ENCODE peak calls at places on chromosome 12, in seven cellular contexts. B, A, R, S, W, L and N are unnamed samples.

GRCh38 chr12:100675432-100675831 is 101.9 kb downstream of the GAS2L3 start:
- DNase-seq in B (peak; percentile 44), A (no peak), R (no peak), S (peak; percentile 64), W (no peak), L (peak; percentile 49), N (no peak)

GRCh38 chr12:48159976-48160525 is 2.7 kb upstream of the ASB8 start:
- DNase-seq in B (no peak), A (no peak), R (no peak), S (no peak), W (no peak), L (no peak), N (no peak)

GRCh38 chr12:125651625-125652024 is 586.4 kb downstream of the AACS start:
- DNase-seq in B (no peak), A (no peak), R (no peak), S (no peak), W (no peak), L (no peak), N (no peak)

GRCh38 chr12:52018448-52019122 is 11.8 kb downstream of the TAMALIN start:
- DNase-seq in B (no peak), A (no peak), R (no peak), S (no peak), W (no peak), L (no peak), N (no peak)

GRCh38 chr12:52186135-52186840 is 5.5 kb downstream of the KRT80 start:
- DNase-seq in B (no peak), A (no peak), R (no peak), S (peak; percentile 86), W (no peak), L (no peak), N (no peak)

GRCh38 chr12:94649349-94650142 is 811 bp downstream of the TMCC3 start:
- DNase-seq in B (peak; percentile 30), A (peak; percentile 45), R (peak; percentile 75), S (peak; percentile 25), W (no peak), L (peak; percentile 40), N (peak; percentile 32)

GRCh38 chr12:133233993-133234564 is 1.6 kb downstream of the ANHX start:
- DNase-seq in B (no peak), A (no peak), R (no peak), S (no peak), W (no peak), L (no peak), N (no peak)

GRCh38 chr12:131229426-131230339 is 276.0 kb downstream of the ADGRD1 start:
- DNase-seq in B (no peak), A (no peak), R (peak; percentile 45), S (no peak), W (no peak), L (peak; percentile 33), N (no peak)

GRCh38 chr12:2113501-2113912 is 60.7 kb downstream of the CACNA1C start:
- DNase-seq in B (no peak), A (no peak), R (no peak), S (no peak), W (no peak), L (no peak), N (no peak)

GRCh38 chr12:42196728-42197603 is 41.1 kb downstream of the YAF2 start:
- DNase-seq in B (no peak), A (no peak), R (no peak), S (no peak), W (no peak), L (no peak), N (no peak)

GRCh38 chr12:68001486-68002466 is 12.5 kb downstream of the IFNG-AS1 start:
- DNase-seq in B (no peak), A (no peak), R (no peak), S (peak; percentile 9), W (no peak), L (no peak), N (no peak)

GRCh38 chr12:121626853-121627623 is 708 bp downstream of the ORAI1 start:
- DNase-seq in B (peak; percentile 61), A (peak; percentile 84), R (peak; percentile 62), S (peak; percentile 87), W (peak; percentile 24), L (peak; percentile 46), N (peak; percentile 89)

GRCh38 chr12:110687770-110688169 is 1.1 kb downstream of the HVCN1 start:
- DNase-seq in B (no peak), A (no peak), R (no peak), S (no peak), W (no peak), L (no peak), N (no peak)

GRCh38 chr12:42962384-42962783 is 372.8 kb upstream of the PRICKLE1 start:
- DNase-seq in B (no peak), A (no peak), R (no peak), S (no peak), W (no peak), L (no peak), N (no peak)

GRCh38 chr12:14989790-14990189 is 16.9 kb downstream of the PDE6H start:
- DNase-seq in B (no peak), A (no peak), R (no peak), S (no peak), W (no peak), L (no peak), N (no peak)

GRCh38 chr12:118307069-118307954 is 65.4 kb downstream of the TAOK3 start:
- DNase-seq in B (no peak), A (no peak), R (no peak), S (peak; percentile 91), W (no peak), L (peak; percentile 20), N (no peak)

GRCh38 chr12:130330685-130331084 is 7.0 kb upstream of the PIWIL1 start:
- DNase-seq in B (no peak), A (no peak), R (no peak), S (no peak), W (no peak), L (no peak), N (no peak)

GRCh38 chr12:109551108-109551507 is 22.2 kb downstream of the MMAB start:
- DNase-seq in B (no peak), A (no peak), R (no peak), S (no peak), W (no peak), L (no peak), N (no peak)

GRCh38 chr12:68856510-68856909 is 48.5 kb downstream of the MDM2 start:
- DNase-seq in B (no peak), A (no peak), R (no peak), S (no peak), W (no peak), L (no peak), N (no peak)

GRCh38 chr12:107066686-107067085 is 26.7 kb downstream of the CRY1 start:
- DNase-seq in B (no peak), A (no peak), R (no peak), S (no peak), W (no peak), L (no peak), N (no peak)

GRCh38 chr12:62885242-62885641 is 49.7 kb downstream of the PPM1H start:
- DNase-seq in B (no peak), A (no peak), R (no peak), S (no peak), W (no peak), L (no peak), N (no peak)

GRCh38 chr12:106455100-106455499 is 97.6 kb downstream of the POLR3B start:
- DNase-seq in B (no peak), A (no peak), R (no peak), S (no peak), W (no peak), L (no peak), N (no peak)

GRCh38 chr12:131959641-131960589 is 10.2 kb downstream of the EP400 start:
- DNase-seq in B (no peak), A (no peak), R (no peak), S (no peak), W (no peak), L (peak; percentile 74), N (no peak)

GRCh38 chr12:109777544-109777943 is 55.7 kb downstream of the TRPV4 start:
- DNase-seq in B (no peak), A (no peak), R (no peak), S (peak; percentile 7), W (no peak), L (peak; percentile 48), N (no peak)

GRCh38 chr12:144650-145284 is 69.2 kb downstream of the SLC6A12 start:
- DNase-seq in B (no peak), A (no peak), R (no peak), S (no peak), W (no peak), L (no peak), N (no peak)

GRCh38 chr12:69102856-69103255 is 136.5 kb upstream of the CPSF6 start:
- DNase-seq in B (peak; percentile 29), A (no peak), R (no peak), S (no peak), W (no peak), L (no peak), N (no peak)

GRCh38 chr12:132397152-132397933 is 68.0 kb upstream of the GALNT9 start:
- DNase-seq in B (peak; percentile 9), A (no peak), R (peak; percentile 13), S (no peak), W (no peak), L (no peak), N (no peak)

GRCh38 chr12:65895031-65895430 is 70.7 kb downstream of the HMGA2 start:
- DNase-seq in B (no peak), A (no peak), R (no peak), S (no peak), W (no peak), L (no peak), N (no peak)
- H3K4me1 ChIP-seq in B (peaks cover 17% of the 10 kb centered on the region), A (no peaks in the 10 kb centered on the region), R (no peaks in the 10 kb centered on the region), S (peaks cover 19% of the 10 kb centered on the region), W (peaks cover 2% of the 10 kb centered on the region), L (peaks cover 7% of the 10 kb centered on the region), N (no peaks in the 10 kb centered on the region)

GRCh38 chr12:124567673-124568373 is 411 bp upstream of the NCOR2 start:
- DNase-seq in B (peak; percentile 94), A (peak; percentile 79), R (peak; percentile 95), S (peak; percentile 94), W (peak; percentile 83), L (peak; percentile 96), N (peak; percentile 74)
- H3K4me3 ChIP-seq in B (peak overlapping the region; percentile 94), A (peak overlapping the region; percentile 84), R (peak overlapping the region; percentile 50), S (peak overlapping the region; percentile 48), W (peak overlapping the region; percentile 75), L (no peak overlapping the region), N (peak overlapping the region; percentile 80)

DNA sequence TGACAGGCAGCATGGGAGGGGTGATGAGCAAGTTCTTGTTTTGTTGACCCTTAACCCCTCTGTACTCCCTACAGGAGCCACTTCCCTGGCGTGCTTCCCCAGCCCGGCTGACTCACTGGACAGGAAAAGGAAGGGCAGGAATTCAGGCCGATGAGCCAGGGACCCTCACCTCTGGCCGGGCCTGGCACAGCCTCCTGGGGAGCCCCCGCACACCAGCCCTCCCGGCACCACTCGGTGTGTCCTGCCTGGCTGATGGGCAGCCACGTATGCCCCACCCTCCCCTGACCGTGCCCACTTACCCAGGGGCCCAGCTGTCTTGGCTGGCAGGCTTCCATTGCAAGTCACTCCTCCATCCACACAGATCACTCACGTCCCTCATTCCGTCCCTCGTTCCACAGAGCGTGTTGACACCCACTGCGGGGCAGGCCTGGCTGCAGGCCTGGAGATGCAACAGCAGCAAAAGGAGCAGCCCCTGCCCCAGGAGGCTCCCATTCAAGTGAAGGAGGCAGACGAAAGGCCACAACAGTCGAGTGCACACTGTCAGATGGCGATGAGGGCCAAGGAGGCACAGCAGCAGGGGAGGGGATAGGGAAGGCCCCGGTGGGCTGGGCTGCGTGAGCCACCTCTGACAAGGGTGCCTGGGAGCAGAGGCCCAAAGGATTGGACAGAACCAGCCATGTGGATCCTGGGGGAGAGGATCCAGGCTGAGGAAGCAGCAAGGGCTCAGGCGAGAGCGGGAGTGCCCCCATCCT is 19.7 kb upstream of the CD9 start:
- DNase-seq in B (peak; percentile 86), A (no peak), R (peak; percentile 89), S (peak; percentile 90), W (no peak), L (peak; percentile 81), N (no peak)
- H3K4me1 ChIP-seq in B (peaks cover 51% of the 10 kb centered on the region), A (no peaks in the 10 kb centered on the region), R (peaks cover 12% of the 10 kb centered on the region), S (peaks cover 40% of the 10 kb centered on the region), W (peaks cover 20% of the 10 kb centered on the region), L (peaks cover 5% of the 10 kb centered on the region), N (no peaks in the 10 kb centered on the region)

GRCh38 chr12:93356214-93356613 is 21.5 kb upstream of the NUDT4 start:
- DNase-seq in B (no peak), A (no peak), R (no peak), S (no peak), W (no peak), L (no peak), N (no peak)
- H3K4me3 ChIP-seq in B (no peak overlapping the region), A (no peak overlapping the region), R (no peak overlapping the region), S (no peak overlapping the region), W (no peak overlapping the region), L (no peak overlapping the region), N (no peak overlapping the region)